ENCODE peak calls at places on chromosomes 1 and 21, in four cellular contexts. One of them, this sample, is unnamed.

GRCh38 chr1:67528141-67528540 is 97.9 kb upstream of the SERBP1 start:
- DNase-seq in GM23338: no peak
- DNase-seq in mammary epithelial cell: no peak
- DNase-seq in effector memory CD4-positive, alpha-beta T cell: no peak
- DNase-seq in this sample: no peak

GRCh38 chr21:42973309-42973990 is 912 bp upstream of the PKNOX1 start:
- DNase-seq in effector memory CD4-positive, alpha-beta T cell: no peak
- DNase-seq in mammary epithelial cell: no peak
- DNase-seq in GM23338: no peak
- DNase-seq in this sample: no peak

GRCh38 chr21:39664586-39664985 is 51.8 kb downstream of the B3GALT5 start:
- DNase-seq in GM23338: no peak
- DNase-seq in effector memory CD4-positive, alpha-beta T cell: no peak
- DNase-seq in mammary epithelial cell: no peak
- DNase-seq in this sample: no peak

GRCh38 chr1:91349524-91349923 is 55.1 kb downstream of the HFM1 start:
- DNase-seq in effector memory CD4-positive, alpha-beta T cell: no peak
- DNase-seq in GM23338: no peak
- DNase-seq in mammary epithelial cell: no peak
- DNase-seq in this sample: peak; percentile 7

GRCh38 chr1:172122381-172122780 is 281.1 kb downstream of the DNM3 start:
- DNase-seq in GM23338: no peak
- DNase-seq in mammary epithelial cell: no peak
- DNase-seq in effector memory CD4-positive, alpha-beta T cell: no peak
- DNase-seq in this sample: peak; percentile 10

GRCh38 chr21:41668051-41668541 is 98.8 kb downstream of the RIPK4 start:
- DNase-seq in effector memory CD4-positive, alpha-beta T cell: no peak
- DNase-seq in mammary epithelial cell: no peak
- DNase-seq in GM23338: no peak
- DNase-seq in this sample: no peak

GRCh38 chr1:77134359-77134758 is 84.9 kb downstream of the PIGK start:
- DNase-seq in GM23338: no peak
- DNase-seq in mammary epithelial cell: no peak
- DNase-seq in effector memory CD4-positive, alpha-beta T cell: no peak
- DNase-seq in this sample: no peak

GRCh38 chr1:241799414-241799813 is 48.6 kb upstream of the EXO1 start:
- DNase-seq in GM23338: no peak
- DNase-seq in mammary epithelial cell: no peak
- DNase-seq in effector memory CD4-positive, alpha-beta T cell: no peak
- DNase-seq in this sample: no peak

GRCh38 chr1:26771643-26772321 is 16.0 kb upstream of the PIGV start:
- DNase-seq in effector memory CD4-positive, alpha-beta T cell: no peak
- DNase-seq in GM23338: no peak
- DNase-seq in mammary epithelial cell: peak; percentile 90
- DNase-seq in this sample: peak; percentile 87

GRCh38 chr21:43333301-43334062 is 93.4 kb downstream of the SIK1 start:
- DNase-seq in effector memory CD4-positive, alpha-beta T cell: no peak
- DNase-seq in mammary epithelial cell: peak; percentile 81
- DNase-seq in GM23338: peak; percentile 63
- DNase-seq in this sample: peak; percentile 90

DNA sequence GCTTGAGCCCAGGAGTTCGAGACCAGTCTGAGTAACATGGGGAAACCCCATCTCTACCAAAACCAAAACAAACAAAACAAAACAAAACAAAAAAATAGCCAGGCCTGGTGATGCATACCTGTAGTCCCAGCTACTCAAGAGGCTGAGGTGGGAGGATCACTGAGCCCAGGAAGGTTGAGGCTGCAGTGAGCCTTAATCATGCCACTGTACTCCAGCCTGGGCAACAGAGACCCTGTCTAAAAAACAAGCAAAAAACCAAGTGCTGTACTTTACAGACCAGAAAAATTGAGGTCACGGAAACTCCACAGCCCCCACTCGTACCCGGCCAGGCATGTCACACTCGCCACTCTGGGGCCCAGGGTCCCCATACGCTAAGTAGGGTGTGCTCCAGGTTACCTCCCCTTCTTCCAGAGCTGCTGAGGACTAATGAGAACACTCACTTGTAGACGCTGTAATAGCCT is 22.9 kb downstream of the ATP2B4 start:
- DNase-seq in effector memory CD4-positive, alpha-beta T cell: peak; percentile 52
- DNase-seq in GM23338: no peak
- DNase-seq in mammary epithelial cell: peak; percentile 78
- DNase-seq in this sample: no peak
- H3K4me1 ChIP-seq in effector memory CD4-positive, alpha-beta T cell: peaks cover 62% of the 10 kb centered on the region
- H3K4me1 ChIP-seq in GM23338: peaks cover 7% of the 10 kb centered on the region
- H3K4me1 ChIP-seq in mammary epithelial cell: peaks cover 42% of the 10 kb centered on the region
- H3K4me1 ChIP-seq in this sample: peaks cover 46% of the 10 kb centered on the region

GRCh38 chr1:235077571-235078479 is 50.8 kb downstream of the TOMM20 start:
- DNase-seq in mammary epithelial cell: no peak
- DNase-seq in GM23338: no peak
- DNase-seq in effector memory CD4-positive, alpha-beta T cell: no peak
- DNase-seq in this sample: no peak
- H3K4me1 ChIP-seq in mammary epithelial cell: peaks cover 51% of the 10 kb centered on the region
- H3K4me1 ChIP-seq in GM23338: no peaks in the 10 kb centered on the region
- H3K4me1 ChIP-seq in effector memory CD4-positive, alpha-beta T cell: peaks cover 17% of the 10 kb centered on the region
- H3K4me1 ChIP-seq in this sample: peaks cover 35% of the 10 kb centered on the region

DNA sequence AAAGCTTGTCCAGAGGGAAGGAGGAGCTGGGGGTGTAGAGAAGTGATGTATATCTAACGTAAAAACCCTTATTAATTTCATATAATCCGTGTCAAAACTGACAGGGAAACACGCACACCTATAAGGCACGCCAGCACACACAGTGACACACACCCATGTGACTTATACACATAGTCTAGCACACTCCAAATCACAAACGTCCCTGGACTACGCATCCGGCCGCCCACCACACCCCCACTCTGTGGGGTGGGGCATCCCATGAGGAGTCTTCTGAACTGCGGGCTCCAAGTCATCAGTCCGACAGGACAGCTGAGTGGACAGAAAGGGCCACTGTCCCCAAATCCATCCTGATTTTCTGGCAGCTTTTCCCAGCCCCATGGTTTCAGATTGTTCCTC is 788 bp downstream of the PEA15 start:
- DNase-seq in effector memory CD4-positive, alpha-beta T cell: peak; percentile 41
- DNase-seq in GM23338: no peak
- DNase-seq in mammary epithelial cell: peak; percentile 68
- DNase-seq in this sample: peak; percentile 40
- H3K4me1 ChIP-seq in effector memory CD4-positive, alpha-beta T cell: peaks cover 12% of the 10 kb centered on the region
- H3K4me1 ChIP-seq in GM23338: peaks cover 58% of the 10 kb centered on the region
- H3K4me1 ChIP-seq in mammary epithelial cell: peaks cover 23% of the 10 kb centered on the region
- H3K4me1 ChIP-seq in this sample: peaks cover 6% of the 10 kb centered on the region

DNA sequence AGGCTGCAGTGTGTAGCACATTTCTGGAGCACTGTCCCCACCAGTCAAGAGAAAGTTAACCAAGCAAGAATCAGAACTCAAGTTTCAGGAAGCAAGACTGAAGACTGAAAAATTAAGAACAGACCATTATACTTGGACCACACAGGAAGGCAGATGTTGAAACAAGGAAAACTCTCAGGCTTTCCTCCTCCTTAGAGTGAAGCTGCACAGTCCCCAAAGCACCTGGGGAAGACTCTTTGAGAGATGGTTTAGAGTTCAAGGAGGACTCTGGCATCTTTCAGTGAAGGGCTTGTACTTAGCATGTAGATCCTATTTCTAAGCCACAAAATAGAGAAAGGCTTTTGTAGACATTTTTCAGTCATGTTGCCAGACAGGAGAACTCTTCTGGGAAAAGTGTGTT is 113.7 kb upstream of the KCTD3 start:
- DNase-seq in mammary epithelial cell: no peak
- DNase-seq in GM23338: no peak
- DNase-seq in effector memory CD4-positive, alpha-beta T cell: no peak
- DNase-seq in this sample: no peak
- H3K4me1 ChIP-seq in mammary epithelial cell: peaks cover 5% of the 10 kb centered on the region
- H3K4me1 ChIP-seq in GM23338: no peaks in the 10 kb centered on the region
- H3K4me1 ChIP-seq in effector memory CD4-positive, alpha-beta T cell: no peaks in the 10 kb centered on the region
- H3K4me1 ChIP-seq in this sample: peaks cover 23% of the 10 kb centered on the region

This sample was measured in foreskin keratinocyte.